ENCODE peak calls at places on chromosomes 3 and 15, in eight cellular contexts. U is posterior cingulate gyrus; Z is vagina; T is frontal cortex; G is SW 1271; K is activated CD4-positive, CD25-positive, alpha-beta regulatory T cell treated with anti-CD3 and anti-CD28 coated beads, Interleukin-2, amount 50 U/mL, for 16 hours; M is T-helper 2 cell; D is AG08395. B is an unnamed sample.

GRCh38 chr15:70197318-70197944 is 99.7 kb upstream of the TLE3 start:
- DNase-seq in U (no peak), Z (no peak), T (no peak), G (no peak), K (no peak), M (no peak), D (no peak), B (no peak)

GRCh38 chr3:181689546-181689945 is 22.2 kb upstream of the SOX2 start:
- DNase-seq in U (no peak), Z (no peak), T (no peak), G (no peak), K (no peak), M (no peak), D (no peak), B (no peak)

GRCh38 chr3:39275963-39276593 is 3.8 kb downstream of the CX3CR1 start:
- DNase-seq in U (no peak), Z (no peak), T (no peak), G (no peak), K (no peak), M (no peak), D (no peak), B (no peak)

GRCh38 chr15:40830884-40831283 is 2.4 kb upstream of the PPP1R14D start:
- DNase-seq in U (no peak), Z (no peak), T (no peak), G (no peak), K (no peak), M (no peak), D (no peak), B (no peak)

GRCh38 chr3:195263925-195264575 is 6.9 kb downstream of the XXYLT1 start:
- DNase-seq in U (no peak), Z (no peak), T (no peak), G (no peak), K (no peak), M (no peak), D (no peak), B (no peak)

GRCh38 chr3:45011756-45012441 is 14.2 kb upstream of the CLEC3B start:
- DNase-seq in U (no peak), Z (no peak), T (no peak), G (no peak), K (no peak), M (no peak), D (peak), B (no peak)

GRCh38 chr15:69973102-69973714 is 124.5 kb downstream of the TLE3 start:
- DNase-seq in U (no peak), Z (peak), T (no peak), G (no peak), K (no peak), M (no peak), D (peak), B (no peak)

GRCh38 chr15:84658080-84658787 is at the start of gene NMB:
- DNase-seq in U (peak), Z (no peak), T (peak), G (peak), K (peak), M (peak), D (peak), B (peak)

GRCh38 chr15:70284438-70285214 is 186.9 kb upstream of the TLE3 start:
- DNase-seq in U (no peak), Z (no peak), T (no peak), G (no peak), K (no peak), M (no peak), D (no peak), B (no peak)

GRCh38 chr15:64305261-64305660 is 50.7 kb downstream of the CSNK1G1 start:
- DNase-seq in U (no peak), Z (no peak), T (no peak), G (no peak), K (no peak), M (no peak), D (no peak), B (no peak)

GRCh38 chr3:161859870-161860450 is 363.4 kb downstream of the OTOL1 start:
- DNase-seq in U (no peak), Z (no peak), T (no peak), G (no peak), K (no peak), M (no peak), D (no peak), B (no peak)

GRCh38 chr3:111326144-111326995 is 215.6 kb upstream of the CD96 start:
- DNase-seq in U (no peak), Z (no peak), T (no peak), G (no peak), K (no peak), M (no peak), D (peak), B (no peak)

GRCh38 chr3:127585163-127585812 is 5.2 kb downstream of the TPRA1 start:
- DNase-seq in U (no peak), Z (no peak), T (no peak), G (no peak), K (no peak), M (no peak), D (peak), B (no peak)

GRCh38 chr3:9786209-9786739 is 6.0 kb downstream of the TADA3 start:
- DNase-seq in U (no peak), Z (no peak), T (no peak), G (no peak), K (no peak), M (no peak), D (no peak), B (no peak)

GRCh38 chr3:178300441-178300959 is 235.7 kb upstream of the KCNMB2 start:
- DNase-seq in U (no peak), Z (no peak), T (no peak), G (no peak), K (no peak), M (no peak), D (no peak), B (no peak)

GRCh38 chr3:16148783-16149182 is 25.7 kb upstream of the GALNT15 start:
- DNase-seq in U (no peak), Z (no peak), T (no peak), G (no peak), K (no peak), M (no peak), D (peak), B (no peak)

B was measured in CD8-positive, alpha-beta T cell.